ENCODE peak calls at places on chromosome 5, in six cellular contexts. U is psoas muscle, Z is colonic mucosa, N is thoracic aorta, I is foreskin fibroblast, D is epithelial cell of esophagus. Y is an unnamed sample.
A peak's percentile ranks its signal among the peaks of the same experiment; 100 is the strongest.

GRCh38 chr5:123690821-123691220 is 178.8 kb downstream of the CSNK1G3 start:
- DNase-seq in N (no peak), U (no peak), I (peak; percentile 41), D (no peak), Z (no peak), Y (no peak)

GRCh38 chr5:1733369-1733768 is 66.3 kb downstream of the MRPL36 start:
- DNase-seq in Z (peak; percentile 7), N (no peak), D (no peak), I (no peak), U (no peak), Y (no peak)

GRCh38 chr5:58985759-58986158 is 402.9 kb downstream of the RAB3C start:
- DNase-seq in I (no peak), D (peak; percentile 11), Z (no peak), U (no peak), N (no peak), Y (no peak)

GRCh38 chr5:74798977-74799911 is 32.2 kb downstream of the NSA2 start:
- DNase-seq in Z (no peak), D (no peak), N (no peak), I (peak; percentile 17), U (no peak), Y (no peak)

GRCh38 chr5:2239237-2239910 is 356.6 kb upstream of the IRX4 start:
- DNase-seq in Z (no peak), I (no peak), D (no peak), N (no peak), U (no peak), Y (no peak)

GRCh38 chr5:37184748-37185364 is 64.3 kb downstream of the CPLANE1 start:
- DNase-seq in N (no peak), Z (no peak), U (no peak), I (no peak), D (no peak), Y (no peak)

GRCh38 chr5:50665091-50665490 is 1.3 kb upstream of the PARP8 start:
- DNase-seq in U (no peak), Z (no peak), I (no peak), N (no peak), D (no peak), Y (no peak)

GRCh38 chr5:180669661-180670060 is 20.3 kb upstream of the FLT4 start:
- DNase-seq in D (no peak), U (no peak), N (no peak), I (no peak), Z (no peak), Y (no peak)

GRCh38 chr5:156526081-156527017 is 199.4 kb downstream of the SGCD start:
- DNase-seq in N (no peak), D (no peak), I (no peak), U (no peak), Z (no peak), Y (peak; percentile 54)

GRCh38 chr5:59544573-59544972 is 349.0 kb downstream of the PDE4D start:
- DNase-seq in I (no peak), D (no peak), U (no peak), N (no peak), Z (no peak), Y (no peak)

GRCh38 chr5:146291421-146292074 is 47.1 kb upstream of the POU4F3 start:
- DNase-seq in N (no peak), U (no peak), Z (no peak), D (peak; percentile 65), I (peak; percentile 7), Y (peak; percentile 45)

GRCh38 chr5:91379602-91380490 is 3.3 kb downstream of the ARRDC3 start:
- DNase-seq in N (peak; percentile 62), U (peak; percentile 93), Z (peak; percentile 96), I (peak; percentile 94), D (peak; percentile 94), Y (peak; percentile 91)

GRCh38 chr5:144187699-144188294 is 17.1 kb downstream of the KCTD16 start:
- DNase-seq in D (peak; percentile 85), U (peak; percentile 28), Z (peak; percentile 59), N (no peak), I (peak; percentile 93), Y (peak; percentile 99)

GRCh38 chr5:131379723-131380122 is 115.9 kb downstream of the CDC42SE2 start:
- DNase-seq in U (no peak), I (no peak), D (peak; percentile 58), Z (no peak), N (no peak), Y (no peak)

GRCh38 chr5:132677191-132677590 is 3.4 kb downstream of the IL4 start:
- DNase-seq in U (peak; percentile 39), Z (peak; percentile 10), I (peak; percentile 88), D (peak; percentile 85), N (peak; percentile 68), Y (peak; percentile 86)

GRCh38 chr5:168097852-168098251 is 193.6 kb upstream of the WWC1 start:
- DNase-seq in N (no peak), U (no peak), Z (no peak), I (no peak), D (no peak), Y (no peak)

GRCh38 chr5:176364765-176365662 is at the start of gene ARL10:
- DNase-seq in N (no peak), D (peak; percentile 11), U (peak; percentile 52), Z (no peak), I (peak; percentile 50), Y (no peak)

GRCh38 chr5:5381259-5382006 is 41.0 kb upstream of the ICE1 start:
- DNase-seq in D (no peak), I (no peak), N (no peak), U (no peak), Z (no peak), Y (peak; percentile 6)

GRCh38 chr5:72010395-72010794 is 96.9 kb upstream of the MAP1B start:
- DNase-seq in U (no peak), D (no peak), Z (no peak), I (no peak), N (no peak), Y (no peak)

GRCh38 chr5:72009280-72009679 is 98.0 kb upstream of the MAP1B start:
- DNase-seq in I (no peak), U (no peak), N (no peak), Z (no peak), D (no peak), Y (no peak)

GRCh38 chr5:72018158-72018803 is 89.0 kb upstream of the MAP1B start:
- DNase-seq in Z (peak; percentile 73), I (peak; percentile 37), N (no peak), U (peak; percentile 24), D (peak; percentile 65), Y (peak; percentile 27)

GRCh38 chr5:72013741-72014703 is 93.3 kb upstream of the MAP1B start:
- DNase-seq in D (no peak), U (no peak), Z (no peak), I (peak; percentile 10), N (no peak), Y (no peak)

DNA sequence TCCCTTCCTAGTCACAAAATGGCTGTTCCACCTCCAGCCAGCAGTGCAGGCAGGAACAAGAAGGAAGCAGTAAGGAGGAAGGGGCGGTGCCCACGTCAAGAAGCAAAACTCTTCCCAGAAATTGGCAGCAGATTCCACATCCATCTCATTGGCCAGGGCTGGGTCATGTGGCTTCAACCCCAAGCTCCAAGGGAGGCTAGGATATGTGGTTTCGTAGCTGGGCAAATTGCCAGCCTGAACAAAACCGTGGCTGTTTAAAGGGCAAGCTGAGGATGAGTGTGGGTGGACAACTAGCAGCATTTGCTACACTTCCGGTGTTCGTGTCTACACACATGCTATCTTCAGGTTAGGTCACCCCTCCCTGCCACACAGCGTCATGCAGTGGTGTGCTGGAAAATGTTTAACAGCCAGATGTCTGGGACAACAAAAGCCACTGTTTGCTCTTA is 92.1 kb upstream of the MAP1B start:
- DNase-seq in I (no peak), U (peak; percentile 12), Z (peak; percentile 20), D (peak; percentile 89), N (no peak), Y (peak; percentile 20)
- H3K4me3 ChIP-seq in I (no peak overlapping the region), U (no peak overlapping the region), Z (no peak overlapping the region), D (no peak overlapping the region), N (no peak overlapping the region), Y (no peak overlapping the region)

GRCh38 chr5:95697781-95698681 is 15.2 kb upstream of the SPATA9 start:
- DNase-seq in Z (no peak), U (no peak), D (no peak), N (no peak), I (no peak), Y (peak; percentile 23)

GRCh38 chr5:95707055-95707454 is 24.1 kb upstream of the RHOBTB3 start:
- DNase-seq in D (no peak), N (no peak), Z (no peak), U (no peak), I (no peak), Y (no peak)

GRCh38 chr5:95699337-95699736 is 16.5 kb upstream of the SPATA9 start:
- DNase-seq in D (no peak), N (no peak), Z (no peak), I (no peak), U (no peak), Y (no peak)

GRCh38 chr5:95704150-95704549 is 21.4 kb upstream of the SPATA9 start:
- DNase-seq in I (no peak), D (no peak), U (no peak), N (no peak), Z (no peak), Y (no peak)

GRCh38 chr5:95701074-95701473 is 18.3 kb upstream of the SPATA9 start:
- DNase-seq in U (no peak), N (no peak), Z (no peak), D (no peak), I (no peak), Y (no peak)
- TF ChIP-seq CTCF in U (no peak), N (no peak), Z (no peak), D (no peak), I (no peak), Y (no peak)

DNA sequence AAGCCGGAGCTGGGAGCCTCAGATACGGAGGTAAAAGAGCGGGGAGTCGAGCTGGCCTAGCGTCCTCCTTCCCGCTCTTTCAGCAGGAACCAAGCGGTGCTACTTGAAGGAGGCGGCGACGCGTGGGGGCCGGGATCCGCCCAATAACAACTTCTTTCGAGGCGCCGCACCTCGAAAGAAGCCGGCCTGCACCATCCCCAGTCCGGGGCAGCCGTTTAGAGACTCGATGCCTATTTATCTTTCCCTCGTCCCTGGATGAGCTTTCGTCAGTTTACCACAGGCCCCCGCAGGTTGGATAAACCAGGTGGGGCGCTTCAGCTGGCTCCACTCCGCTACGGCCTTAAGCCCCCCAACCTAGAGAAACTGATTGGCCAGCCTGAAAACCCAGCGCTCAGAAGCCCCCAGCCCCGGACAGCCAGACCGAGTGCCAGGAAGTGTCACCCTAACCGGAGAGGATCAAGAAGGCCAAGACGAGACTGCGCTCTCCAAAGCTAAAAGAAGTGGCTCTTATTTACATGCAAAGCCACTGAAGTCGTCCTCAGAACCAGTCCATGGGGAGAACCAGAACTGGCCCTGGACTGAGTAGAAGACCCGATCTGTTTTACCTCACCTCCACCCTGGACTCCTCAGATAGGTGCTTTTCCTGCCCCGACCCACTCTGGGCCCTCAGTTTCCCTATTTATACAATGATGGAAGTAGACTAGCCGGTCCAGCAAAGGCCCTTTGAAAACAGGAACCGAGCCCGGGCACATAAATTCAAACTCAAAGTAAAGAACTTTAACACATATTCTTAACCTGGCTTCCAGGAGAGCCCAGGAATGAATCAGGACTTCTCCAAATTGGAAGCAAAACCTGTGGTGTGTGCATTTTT is 1.4 kb downstream of the HAND1 start:
- DNase-seq in I (no peak), D (no peak), N (no peak), Z (no peak), U (no peak), Y (no peak)
- H3K4me3 ChIP-seq in I (no peak overlapping the region), D (no peak overlapping the region), N (peak overlapping the region; percentile 68), Z (peak overlapping the region; percentile 24), U (peak overlapping the region; percentile 11), Y (no peak overlapping the region)

DNA sequence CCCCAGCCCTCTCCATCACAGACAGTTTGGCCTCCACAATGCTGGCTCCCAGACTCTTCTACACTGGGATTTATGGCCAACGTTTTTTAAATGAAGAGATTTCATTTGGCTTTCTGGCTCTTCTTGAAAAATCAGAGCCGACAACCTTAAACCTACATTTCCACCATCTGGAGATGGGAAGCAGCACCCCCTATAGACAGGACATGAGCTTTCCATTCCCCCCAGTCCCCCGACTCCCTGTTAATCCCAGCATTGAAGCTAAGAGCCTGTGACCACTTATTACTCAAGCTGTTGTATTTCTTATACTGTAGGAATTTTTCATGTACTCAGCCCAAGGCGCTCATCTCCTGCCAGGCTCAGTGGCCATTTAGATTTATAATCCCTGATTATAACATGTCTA is 34.0 kb upstream of the AFAP1L1 start:
- DNase-seq in Z (no peak), N (no peak), U (no peak), D (no peak), I (no peak), Y (no peak)
- TF ChIP-seq CTCF in Z (no peak), N (no peak), U (no peak), D (no peak), I (peak; percentile 19), Y (peak; percentile 18)

Y was measured in AG10803.